ENCODE peak calls at places on chromosomes 5 and 9, in nine cellular contexts. R, U, L, Y, A, P, Q, F and D are unnamed samples.

GRCh38 chr9:134485653-134486052 is 155.9 kb upstream of the COL5A1 start:
- DNase-seq in L (no peak), F (no peak), A (no peak), U (no peak), P (peak), Q (no peak), R (peak), Y (no peak), D (no peak)

GRCh38 chr9:129496187-129497063 is 124.5 kb downstream of the C9orf50 start:
- DNase-seq in P (peak), L (no peak), F (no peak), A (peak), Q (peak), Y (peak), R (peak), U (peak), D (peak)

GRCh38 chr5:73763300-73764032 is 137.5 kb downstream of the ARHGEF28 start:
- DNase-seq in F (no peak), P (no peak), A (no peak), R (no peak), Y (no peak), L (no peak), Q (no peak), U (peak), D (no peak)

GRCh38 chr9:112867275-112867991 is 23.2 kb downstream of the SLC46A2 start:
- DNase-seq in Q (no peak), U (peak), R (peak), P (no peak), F (no peak), Y (peak), L (no peak), A (no peak), D (no peak)

GRCh38 chr5:15837584-15838289 is 337.8 kb downstream of the FBXL7 start:
- DNase-seq in Y (no peak), Q (no peak), F (no peak), P (no peak), A (no peak), R (no peak), U (no peak), L (no peak), D (no peak)

GRCh38 chr9:129554649-129555048 is 66.3 kb downstream of the C9orf50 start:
- DNase-seq in R (no peak), A (no peak), F (no peak), Q (no peak), U (no peak), Y (peak), P (no peak), L (no peak), D (no peak)

GRCh38 chr5:125499969-125500368 is 753.5 kb upstream of the ZNF608 start:
- DNase-seq in Y (no peak), Q (no peak), U (no peak), R (no peak), A (no peak), P (no peak), L (no peak), F (no peak), D (no peak)

GRCh38 chr9:101462558-101462957 is 27.0 kb upstream of the ALDOB start:
- DNase-seq in U (no peak), L (no peak), P (no peak), F (no peak), R (no peak), Y (peak), A (no peak), Q (no peak), D (no peak)

GRCh38 chr9:129803679-129804065 is 688 bp downstream of the TOR1B start:
- DNase-seq in U (no peak), Y (no peak), R (no peak), F (no peak), L (no peak), Q (no peak), A (no peak), P (no peak), D (no peak)

GRCh38 chr5:174895360-174895759 is 171.0 kb downstream of the MSX2 start:
- DNase-seq in P (no peak), Y (peak), A (no peak), Q (no peak), R (no peak), U (no peak), L (no peak), F (no peak), D (no peak)

GRCh38 chr9:132383462-132383883 is 23.2 kb downstream of the TTF1 start:
- DNase-seq in R (peak), Y (no peak), F (no peak), A (peak), P (no peak), Q (no peak), L (no peak), U (no peak), D (no peak)

GRCh38 chr5:173989432-173990082 is 587 bp downstream of the C5orf47 start:
- DNase-seq in Q (no peak), A (no peak), P (no peak), U (no peak), Y (no peak), F (no peak), R (no peak), L (no peak), D (no peak)

GRCh38 chr5:90967443-90967842 is 408.8 kb downstream of the ADGRV1 start:
- DNase-seq in L (no peak), R (no peak), Y (no peak), Q (no peak), U (no peak), F (no peak), P (no peak), A (no peak), D (no peak)

GRCh38 chr5:115423541-115423940 is 121.0 kb downstream of the FEM1C start:
- DNase-seq in L (no peak), Q (peak), Y (no peak), P (peak), R (peak), U (no peak), A (no peak), F (no peak), D (no peak)

GRCh38 chr9:93898026-93898425 is 57.1 kb downstream of the BARX1 start:
- DNase-seq in Y (no peak), P (no peak), F (no peak), L (no peak), Q (no peak), U (no peak), R (no peak), A (no peak), D (peak)

GRCh38 chr9:70534058-70534457 is 119.6 kb upstream of the KLF9 start:
- DNase-seq in L (no peak), A (no peak), U (no peak), Y (no peak), R (no peak), F (no peak), P (no peak), Q (no peak), D (no peak)

GRCh38 chr9:20012232-20012631 is 223.4 kb upstream of the SLC24A2 start:
- DNase-seq in U (no peak), P (no peak), F (no peak), R (no peak), L (no peak), A (no peak), Y (no peak), Q (no peak), D (no peak)

GRCh38 chr5:95723632-95724369 is 7.3 kb upstream of the RHOBTB3 start:
- DNase-seq in R (no peak), P (no peak), A (peak), Q (peak), F (no peak), U (no peak), Y (peak), L (no peak), D (no peak)

GRCh38 chr5:124748687-124749594 is 2.5 kb upstream of the ZNF608 start:
- DNase-seq in A (no peak), Y (peak), U (peak), L (peak), Q (peak), P (peak), R (peak), F (peak), D (peak)

GRCh38 chr5:180775624-180776023 is 27.0 kb downstream of the MGAT1 start:
- DNase-seq in Q (no peak), L (no peak), P (no peak), F (no peak), R (no peak), U (no peak), Y (no peak), A (no peak), D (no peak)

GRCh38 chr9:18478517-18479361 is 4.8 kb downstream of the ADAMTSL1 start:
- DNase-seq in Y (no peak), L (no peak), R (no peak), A (no peak), F (no peak), P (no peak), U (no peak), Q (no peak), D (no peak)

GRCh38 chr9:123360161-123361085 is 4.4 kb downstream of the CRB2 start:
- DNase-seq in A (peak), Q (peak), P (no peak), F (no peak), U (peak), Y (peak), L (peak), R (peak), D (no peak)

GRCh38 chr5:35198681-35199080 is 31.6 kb downstream of the PRLR start:
- DNase-seq in L (no peak), Q (no peak), A (no peak), P (no peak), F (no peak), Y (no peak), U (no peak), R (no peak), D (no peak)

GRCh38 chr9:133761641-133762248 is 23.6 kb upstream of the SARDH start:
- DNase-seq in F (no peak), U (no peak), P (peak), Y (no peak), A (no peak), Q (peak), R (no peak), L (no peak), D (no peak)

GRCh38 chr5:140549237-140550144 is 2.0 kb downstream of the EIF4EBP3 start:
- DNase-seq in R (peak), L (no peak), Y (no peak), Q (peak), P (peak), F (no peak), A (peak), U (no peak), D (peak)
- TF ChIP-seq POLR2AphosphoS5 in R (peak), L (peak), Y (no peak), Q (peak), P (peak), F (peak), A (peak), U (no peak), D (no peak)

DNA sequence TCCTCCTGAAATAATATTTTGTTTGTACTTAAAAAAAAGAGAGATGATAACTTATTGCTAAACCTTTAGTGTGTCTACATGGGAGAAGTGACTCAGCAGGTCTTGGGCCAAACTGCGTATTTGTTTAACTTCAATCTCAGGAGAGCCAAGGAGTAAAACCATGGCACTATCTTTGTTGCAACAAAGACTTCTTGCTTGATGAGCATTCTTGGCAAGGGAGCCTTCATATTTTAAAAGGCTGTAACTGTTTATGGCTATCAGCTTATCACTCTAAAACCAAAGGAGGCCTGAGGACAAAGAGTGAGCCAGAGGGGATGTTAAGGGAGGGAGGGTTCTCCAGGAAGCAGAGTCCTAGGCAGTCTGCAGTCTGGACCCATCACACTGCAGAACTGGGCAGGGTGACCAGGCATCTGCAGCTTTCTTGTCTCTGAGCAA is 216.2 kb upstream of the S1PR3 start:
- DNase-seq in F (no peak), A (peak), L (no peak), R (no peak), Q (peak), P (peak), U (no peak), Y (no peak), D (no peak)
- TF ChIP-seq POLR2AphosphoS5 in F (no peak), A (no peak), L (no peak), R (peak), Q (no peak), P (peak), U (no peak), Y (no peak), D (no peak)

DNA sequence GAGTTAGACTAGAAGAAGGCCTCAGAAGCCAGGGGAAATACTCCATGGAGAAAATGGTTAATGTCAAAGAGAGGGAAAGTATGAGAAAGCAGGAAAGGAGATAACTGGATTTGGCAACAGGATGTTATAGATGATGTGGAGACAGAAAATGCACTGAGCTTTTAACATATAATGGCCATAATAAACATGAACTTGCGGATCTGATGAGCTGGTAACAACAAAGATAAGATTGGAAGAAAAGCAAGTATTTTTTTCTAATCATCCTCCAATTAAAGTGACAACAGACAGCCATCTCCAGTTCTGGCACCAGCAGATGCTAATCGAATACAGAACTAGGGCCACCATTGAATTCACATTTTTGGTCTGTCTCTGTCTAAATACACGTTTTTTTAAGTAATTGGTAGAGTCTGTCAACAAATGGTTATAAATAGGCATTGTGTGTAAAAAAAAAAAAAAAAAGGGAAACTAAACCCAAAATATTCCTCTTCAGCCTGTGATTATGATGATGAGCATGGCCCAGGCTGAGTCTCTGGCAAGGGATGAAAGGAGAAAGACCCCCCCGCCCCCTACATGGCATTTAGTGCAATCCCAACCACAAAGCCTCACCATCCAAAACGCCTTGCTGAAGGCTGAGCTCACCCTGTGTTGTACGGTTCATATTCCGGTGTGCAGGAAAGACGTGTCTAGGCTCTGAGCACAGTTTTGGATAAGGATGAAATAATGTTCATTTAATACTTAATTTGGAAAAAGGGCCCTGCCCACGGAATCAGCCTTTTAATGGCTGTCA is 149.6 kb upstream of the LHFPL2 start:
- DNase-seq in R (no peak), L (no peak), U (no peak), F (no peak), Q (no peak), Y (no peak), A (no peak), P (no peak), D (no peak)
- TF ChIP-seq POLR2AphosphoS5 in R (no peak), L (no peak), U (no peak), F (no peak), Q (no peak), Y (no peak), A (no peak), P (no peak), D (no peak)

GRCh38 chr5:149959406-149960236 is 937 bp upstream of the SLC26A2 start:
- DNase-seq in Q (no peak), Y (peak), F (peak), P (no peak), A (peak), R (no peak), L (peak), U (no peak), D (no peak)
- TF ChIP-seq POLR2AphosphoS5 in Q (no peak), Y (no peak), F (no peak), P (no peak), A (no peak), R (no peak), L (no peak), U (no peak), D (no peak)

DNA sequence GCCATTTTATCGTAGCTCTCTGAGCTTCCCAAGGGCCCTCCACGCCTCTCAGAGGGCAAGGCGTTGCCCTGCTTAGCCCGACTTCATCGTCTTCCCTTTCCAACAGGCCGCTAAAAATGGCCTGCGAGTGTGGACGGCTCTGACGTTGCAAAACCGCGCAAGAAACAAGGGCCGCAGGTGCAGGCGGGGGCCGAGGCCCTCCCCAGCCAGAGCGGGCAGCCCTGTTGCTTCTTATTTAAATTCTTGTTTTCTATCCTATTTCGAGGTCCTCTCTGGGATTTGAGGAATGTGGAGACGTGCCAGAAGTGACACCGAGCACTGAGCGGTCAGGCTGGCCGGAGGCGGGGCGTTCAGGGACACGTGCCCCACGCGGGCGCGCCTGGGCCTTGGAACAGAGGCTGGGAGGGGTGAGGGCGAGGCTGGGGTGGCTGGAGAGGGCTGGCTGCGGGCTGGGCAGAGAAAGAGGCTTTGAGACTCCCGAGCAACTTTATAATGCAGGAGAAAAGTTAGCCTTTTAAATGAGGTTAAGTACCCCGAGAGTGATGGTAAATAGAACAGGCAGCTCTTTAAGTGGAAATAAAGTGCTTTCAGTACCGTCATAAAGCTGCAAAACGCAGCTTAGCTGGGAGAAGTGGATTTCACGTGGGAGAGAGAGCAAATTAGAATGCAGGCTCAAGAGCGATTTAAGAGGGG is 243.6 kb downstream of the AUH start:
- DNase-seq in A (no peak), R (peak), U (no peak), F (no peak), L (no peak), Y (peak), Q (peak), P (peak), D (peak)
- TF ChIP-seq POLR2AphosphoS5 in A (no peak), R (peak), U (no peak), F (no peak), L (no peak), Y (no peak), Q (no peak), P (peak), D (peak)

DNA sequence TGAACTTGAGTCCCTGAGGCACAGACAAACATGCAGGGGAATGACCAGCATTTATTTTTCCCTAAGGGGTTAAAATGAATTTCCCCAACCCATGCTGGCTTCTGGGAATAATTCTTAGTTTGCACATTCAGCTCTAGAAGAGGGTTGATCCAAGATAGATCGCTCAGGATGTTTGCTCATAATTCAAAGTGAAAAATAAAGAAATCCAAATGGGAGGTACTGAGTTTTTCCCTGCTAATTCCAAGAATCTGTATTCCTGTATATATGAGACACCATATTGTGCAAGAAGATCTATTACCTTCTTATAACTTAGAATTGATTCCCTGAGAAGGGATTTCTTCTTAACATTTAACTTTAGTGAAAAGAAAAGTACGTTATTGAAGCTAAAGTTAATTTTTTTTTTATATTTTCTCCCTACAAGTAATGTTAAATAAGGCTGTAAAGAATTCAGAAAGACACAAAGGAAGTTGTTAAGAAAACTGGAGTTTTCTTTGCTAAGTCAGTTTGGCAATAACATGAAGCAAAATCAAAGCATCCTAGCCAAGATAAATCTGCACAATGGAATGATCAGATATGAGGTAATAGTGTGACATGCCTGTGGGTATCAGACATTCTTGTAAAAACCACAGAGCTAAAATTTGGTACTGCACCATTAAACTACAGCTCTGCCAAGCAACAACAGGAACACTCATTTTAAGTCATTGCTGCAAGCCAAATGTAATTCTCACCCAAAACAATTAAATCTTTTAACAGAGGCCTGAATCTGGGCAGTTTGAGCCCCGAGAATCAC is 96.4 kb downstream of the VCAN start:
- DNase-seq in F (no peak), Q (no peak), Y (no peak), A (no peak), P (no peak), R (no peak), L (no peak), U (peak), D (no peak)
- TF ChIP-seq POLR2AphosphoS5 in F (no peak), Q (no peak), Y (no peak), A (no peak), P (no peak), R (no peak), L (no peak), U (no peak), D (no peak)

DNA sequence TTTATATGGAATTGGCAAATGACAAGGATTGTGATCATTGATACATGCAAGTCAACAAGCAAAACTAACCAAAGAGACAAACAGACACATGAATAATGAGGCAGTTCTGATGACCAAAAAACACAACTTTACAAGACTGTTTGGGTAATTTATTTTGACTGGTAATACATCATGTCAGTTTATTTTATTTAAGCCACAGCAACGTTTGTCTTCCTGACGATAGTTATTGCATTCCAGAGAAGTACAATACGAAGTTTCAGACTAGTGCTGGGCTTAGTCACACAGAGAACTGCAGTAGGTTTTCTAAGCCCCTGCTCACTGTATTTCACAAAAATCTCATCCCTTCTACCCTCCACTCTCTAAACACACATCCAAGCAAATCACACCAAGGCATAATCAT is 514.2 kb downstream of the RAB3C start:
- DNase-seq in A (no peak), P (no peak), Q (no peak), R (no peak), Y (no peak), L (no peak), U (no peak), F (no peak), D (no peak)
- TF ChIP-seq POLR2AphosphoS5 in A (no peak), P (no peak), Q (no peak), R (no peak), Y (no peak), L (no peak), U (no peak), F (no peak), D (no peak)

DNA sequence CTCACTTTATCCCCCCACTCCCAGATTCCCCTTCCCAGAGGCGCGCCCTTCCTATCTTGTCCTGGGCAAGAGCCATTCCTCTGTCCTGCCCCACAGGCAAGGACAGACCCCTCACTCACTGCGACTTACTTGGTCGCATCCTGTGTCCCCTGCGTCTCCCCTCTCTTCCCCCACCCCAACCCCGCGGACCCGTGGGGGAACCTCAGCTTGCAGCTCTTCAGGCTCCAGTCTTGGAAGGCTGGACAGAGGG is 542 bp downstream of the GGTA1 start:
- DNase-seq in Q (no peak), F (no peak), Y (no peak), A (no peak), R (no peak), P (no peak), L (peak), U (no peak), D (no peak)
- TF ChIP-seq POLR2AphosphoS5 in Q (no peak), F (no peak), Y (no peak), A (no peak), R (no peak), P (no peak), L (no peak), U (no peak), D (no peak)